ENCODE peak calls at places on chromosomes 7 and 10, in eight cellular contexts. One of them, this sample, is unnamed.

GRCh38 chr10:48579251-48579960 is 25.5 kb downstream of the ARHGAP22 start:
- DNase-seq in thoracic aorta: no peak
- DNase-seq in CD8-positive, alpha-beta T cell: no peak
- DNase-seq in fibroblast of the aortic adventitia: peak; percentile 84
- DNase-seq in heart right ventricle: no peak
- DNase-seq in stomach: no peak
- DNase-seq in BE2C: no peak
- DNase-seq in gastrocnemius medialis: no peak
- DNase-seq in this sample: peak; percentile 59

GRCh38 chr7:74087791-74088453 is 4.3 kb downstream of the LIMK1 start:
- DNase-seq in thoracic aorta: no peak
- DNase-seq in CD8-positive, alpha-beta T cell: no peak
- DNase-seq in fibroblast of the aortic adventitia: no peak
- DNase-seq in heart right ventricle: no peak
- DNase-seq in stomach: no peak
- DNase-seq in BE2C: no peak
- DNase-seq in gastrocnemius medialis: no peak
- DNase-seq in this sample: no peak

GRCh38 chr7:129012641-129013040 is 42.3 kb downstream of the TNPO3 start:
- DNase-seq in thoracic aorta: no peak
- DNase-seq in CD8-positive, alpha-beta T cell: no peak
- DNase-seq in fibroblast of the aortic adventitia: no peak
- DNase-seq in heart right ventricle: no peak
- DNase-seq in stomach: no peak
- DNase-seq in BE2C: no peak
- DNase-seq in gastrocnemius medialis: no peak
- DNase-seq in this sample: no peak

GRCh38 chr10:77164616-77165311 is 472.8 kb downstream of the KCNMA1 start:
- DNase-seq in thoracic aorta: no peak
- DNase-seq in CD8-positive, alpha-beta T cell: no peak
- DNase-seq in fibroblast of the aortic adventitia: peak; percentile 66
- DNase-seq in heart right ventricle: no peak
- DNase-seq in stomach: no peak
- DNase-seq in BE2C: no peak
- DNase-seq in gastrocnemius medialis: no peak
- DNase-seq in this sample: no peak

GRCh38 chr7:31056775-31057346 is 4.8 kb downstream of the ADCYAP1R1 start:
- DNase-seq in thoracic aorta: no peak
- DNase-seq in CD8-positive, alpha-beta T cell: no peak
- DNase-seq in fibroblast of the aortic adventitia: no peak
- DNase-seq in heart right ventricle: no peak
- DNase-seq in stomach: no peak
- DNase-seq in BE2C: no peak
- DNase-seq in gastrocnemius medialis: no peak
- DNase-seq in this sample: no peak

GRCh38 chr7:128974241-128974934 is 36.7 kb downstream of the IRF5 start:
- DNase-seq in thoracic aorta: no peak
- DNase-seq in CD8-positive, alpha-beta T cell: no peak
- DNase-seq in fibroblast of the aortic adventitia: peak; percentile 76
- DNase-seq in heart right ventricle: no peak
- DNase-seq in stomach: no peak
- DNase-seq in BE2C: no peak
- DNase-seq in gastrocnemius medialis: no peak
- DNase-seq in this sample: peak; percentile 20

GRCh38 chr7:22445140-22445722 is 54.8 kb downstream of the STEAP1B start:
- DNase-seq in thoracic aorta: no peak
- DNase-seq in CD8-positive, alpha-beta T cell: no peak
- DNase-seq in fibroblast of the aortic adventitia: peak; percentile 20
- DNase-seq in heart right ventricle: peak; percentile 86
- DNase-seq in stomach: peak; percentile 44
- DNase-seq in BE2C: peak; percentile 23
- DNase-seq in gastrocnemius medialis: peak; percentile 87
- DNase-seq in this sample: peak; percentile 59

GRCh38 chr7:2757904-2758672 is 70.1 kb downstream of the AMZ1 start:
- DNase-seq in thoracic aorta: no peak
- DNase-seq in CD8-positive, alpha-beta T cell: no peak
- DNase-seq in fibroblast of the aortic adventitia: peak; percentile 98
- DNase-seq in heart right ventricle: peak; percentile 43
- DNase-seq in stomach: no peak
- DNase-seq in BE2C: peak; percentile 78
- DNase-seq in gastrocnemius medialis: peak; percentile 57
- DNase-seq in this sample: peak; percentile 98

GRCh38 chr7:141685285-141686035 is 16.5 kb downstream of the DENND11 start:
- DNase-seq in thoracic aorta: no peak
- DNase-seq in CD8-positive, alpha-beta T cell: no peak
- DNase-seq in fibroblast of the aortic adventitia: no peak
- DNase-seq in heart right ventricle: no peak
- DNase-seq in stomach: no peak
- DNase-seq in BE2C: no peak
- DNase-seq in gastrocnemius medialis: peak; percentile 58
- DNase-seq in this sample: no peak

GRCh38 chr7:2288503-2288902 is 25.7 kb downstream of the SNX8 start:
- DNase-seq in thoracic aorta: no peak
- DNase-seq in CD8-positive, alpha-beta T cell: no peak
- DNase-seq in fibroblast of the aortic adventitia: no peak
- DNase-seq in heart right ventricle: no peak
- DNase-seq in stomach: no peak
- DNase-seq in BE2C: no peak
- DNase-seq in gastrocnemius medialis: no peak
- DNase-seq in this sample: no peak

GRCh38 chr7:101950450-101951119 is 133.2 kb downstream of the CUX1 start:
- DNase-seq in thoracic aorta: no peak
- DNase-seq in CD8-positive, alpha-beta T cell: no peak
- DNase-seq in fibroblast of the aortic adventitia: peak; percentile 82
- DNase-seq in heart right ventricle: no peak
- DNase-seq in stomach: no peak
- DNase-seq in BE2C: no peak
- DNase-seq in gastrocnemius medialis: no peak
- DNase-seq in this sample: peak; percentile 76

GRCh38 chr7:90192876-90193765 is 18.4 kb upstream of the STEAP2 start:
- DNase-seq in thoracic aorta: no peak
- DNase-seq in CD8-positive, alpha-beta T cell: no peak
- DNase-seq in fibroblast of the aortic adventitia: peak; percentile 30
- DNase-seq in heart right ventricle: no peak
- DNase-seq in stomach: no peak
- DNase-seq in BE2C: no peak
- DNase-seq in gastrocnemius medialis: no peak
- DNase-seq in this sample: peak; percentile 26

GRCh38 chr10:26448706-26449435 is 10.7 kb downstream of the APBB1IP start:
- DNase-seq in thoracic aorta: no peak
- DNase-seq in CD8-positive, alpha-beta T cell: peak; percentile 55
- DNase-seq in fibroblast of the aortic adventitia: no peak
- DNase-seq in heart right ventricle: no peak
- DNase-seq in stomach: no peak
- DNase-seq in BE2C: no peak
- DNase-seq in gastrocnemius medialis: no peak
- DNase-seq in this sample: no peak

GRCh38 chr10:114538544-114538906 is 119.5 kb downstream of the ABLIM1 start:
- DNase-seq in thoracic aorta: no peak
- DNase-seq in CD8-positive, alpha-beta T cell: peak; percentile 13
- DNase-seq in fibroblast of the aortic adventitia: no peak
- DNase-seq in heart right ventricle: no peak
- DNase-seq in stomach: peak; percentile 81
- DNase-seq in BE2C: no peak
- DNase-seq in gastrocnemius medialis: no peak
- DNase-seq in this sample: no peak

GRCh38 chr10:11533328-11533781 is 78.1 kb downstream of the USP6NL start:
- DNase-seq in thoracic aorta: no peak
- DNase-seq in CD8-positive, alpha-beta T cell: no peak
- DNase-seq in fibroblast of the aortic adventitia: peak; percentile 70
- DNase-seq in heart right ventricle: no peak
- DNase-seq in stomach: no peak
- DNase-seq in BE2C: no peak
- DNase-seq in gastrocnemius medialis: no peak
- DNase-seq in this sample: peak; percentile 53

GRCh38 chr10:119455609-119456434 is 86.7 kb downstream of the RGS10 start:
- DNase-seq in thoracic aorta: no peak
- DNase-seq in CD8-positive, alpha-beta T cell: no peak
- DNase-seq in fibroblast of the aortic adventitia: no peak
- DNase-seq in heart right ventricle: no peak
- DNase-seq in stomach: no peak
- DNase-seq in BE2C: no peak
- DNase-seq in gastrocnemius medialis: no peak
- DNase-seq in this sample: no peak
- H3K4me3 ChIP-seq in thoracic aorta: no peak overlapping the region
- H3K4me3 ChIP-seq in CD8-positive, alpha-beta T cell: no peak overlapping the region
- H3K4me3 ChIP-seq in fibroblast of the aortic adventitia: no peak overlapping the region
- H3K4me3 ChIP-seq in heart right ventricle: no peak overlapping the region
- H3K4me3 ChIP-seq in stomach: no peak overlapping the region
- H3K4me3 ChIP-seq in BE2C: no peak overlapping the region
- H3K4me3 ChIP-seq in gastrocnemius medialis: no peak overlapping the region
- H3K4me3 ChIP-seq in this sample: no peak overlapping the region

GRCh38 chr10:97599272-97599619 is 9.7 kb downstream of the C10orf62 start:
- DNase-seq in thoracic aorta: no peak
- DNase-seq in CD8-positive, alpha-beta T cell: no peak
- DNase-seq in fibroblast of the aortic adventitia: no peak
- DNase-seq in heart right ventricle: no peak
- DNase-seq in stomach: no peak
- DNase-seq in BE2C: no peak
- DNase-seq in gastrocnemius medialis: no peak
- DNase-seq in this sample: no peak

GRCh38 chr10:97597778-97598177 is 8.3 kb downstream of the C10orf62 start:
- DNase-seq in thoracic aorta: no peak
- DNase-seq in CD8-positive, alpha-beta T cell: no peak
- DNase-seq in fibroblast of the aortic adventitia: no peak
- DNase-seq in heart right ventricle: no peak
- DNase-seq in stomach: no peak
- DNase-seq in BE2C: no peak
- DNase-seq in gastrocnemius medialis: no peak
- DNase-seq in this sample: no peak

GRCh38 chr10:97598407-97599271 is 9.1 kb downstream of the C10orf62 start:
- DNase-seq in thoracic aorta: no peak
- DNase-seq in CD8-positive, alpha-beta T cell: no peak
- DNase-seq in fibroblast of the aortic adventitia: no peak
- DNase-seq in heart right ventricle: no peak
- DNase-seq in stomach: no peak
- DNase-seq in BE2C: no peak
- DNase-seq in gastrocnemius medialis: no peak
- DNase-seq in this sample: no peak

GRCh38 chr10:97593423-97593822 is 3.9 kb downstream of the C10orf62 start:
- DNase-seq in thoracic aorta: no peak
- DNase-seq in CD8-positive, alpha-beta T cell: no peak
- DNase-seq in fibroblast of the aortic adventitia: peak; percentile 65
- DNase-seq in heart right ventricle: no peak
- DNase-seq in stomach: no peak
- DNase-seq in BE2C: no peak
- DNase-seq in gastrocnemius medialis: no peak
- DNase-seq in this sample: peak; percentile 63

GRCh38 chr10:97596101-97597055 is 6.9 kb downstream of the C10orf62 start:
- DNase-seq in thoracic aorta: peak; percentile 63
- DNase-seq in CD8-positive, alpha-beta T cell: no peak
- DNase-seq in fibroblast of the aortic adventitia: peak; percentile 95
- DNase-seq in heart right ventricle: peak; percentile 79
- DNase-seq in stomach: no peak
- DNase-seq in BE2C: no peak
- DNase-seq in gastrocnemius medialis: peak; percentile 85
- DNase-seq in this sample: peak; percentile 62
- TF ChIP-seq CTCF in thoracic aorta: no peak
- TF ChIP-seq CTCF in CD8-positive, alpha-beta T cell: no peak
- TF ChIP-seq CTCF in fibroblast of the aortic adventitia: no peak
- TF ChIP-seq CTCF in heart right ventricle: no peak
- TF ChIP-seq CTCF in stomach: no peak
- TF ChIP-seq CTCF in BE2C: no peak
- TF ChIP-seq CTCF in gastrocnemius medialis: no peak
- TF ChIP-seq CTCF in this sample: no peak

DNA sequence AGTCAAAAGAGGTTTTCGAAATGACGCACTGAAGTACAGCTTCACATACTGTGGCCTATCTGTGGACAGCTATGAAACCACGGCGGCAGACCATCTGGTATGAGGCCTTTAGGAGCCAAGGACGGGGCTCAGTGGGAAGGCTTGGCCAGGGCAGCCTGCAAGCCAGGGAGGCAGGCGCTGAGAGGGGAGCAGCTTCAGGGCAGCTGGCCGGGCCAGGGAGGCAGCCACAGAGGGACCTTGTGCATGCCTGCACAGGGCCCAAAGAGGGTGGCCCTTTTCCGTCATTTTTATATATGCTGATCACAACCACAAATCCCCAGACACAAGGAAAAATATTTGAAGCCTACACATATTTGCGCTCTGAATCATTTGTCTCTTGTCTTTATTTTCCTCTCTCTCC is 13.5 kb downstream of the CALD1 start:
- DNase-seq in thoracic aorta: no peak
- DNase-seq in CD8-positive, alpha-beta T cell: no peak
- DNase-seq in fibroblast of the aortic adventitia: peak; percentile 39
- DNase-seq in heart right ventricle: peak; percentile 41
- DNase-seq in stomach: no peak
- DNase-seq in BE2C: no peak
- DNase-seq in gastrocnemius medialis: no peak
- DNase-seq in this sample: peak; percentile 92
- H3K4me3 ChIP-seq in thoracic aorta: peak overlapping the region; percentile 11
- H3K4me3 ChIP-seq in CD8-positive, alpha-beta T cell: no peak overlapping the region
- H3K4me3 ChIP-seq in fibroblast of the aortic adventitia: no peak overlapping the region
- H3K4me3 ChIP-seq in heart right ventricle: no peak overlapping the region
- H3K4me3 ChIP-seq in stomach: no peak overlapping the region
- H3K4me3 ChIP-seq in BE2C: no peak overlapping the region
- H3K4me3 ChIP-seq in gastrocnemius medialis: no peak overlapping the region
- H3K4me3 ChIP-seq in this sample: no peak overlapping the region

GRCh38 chr10:75845538-75845937 is 414.1 kb downstream of the LRMDA start:
- DNase-seq in thoracic aorta: no peak
- DNase-seq in CD8-positive, alpha-beta T cell: no peak
- DNase-seq in fibroblast of the aortic adventitia: no peak
- DNase-seq in heart right ventricle: no peak
- DNase-seq in stomach: no peak
- DNase-seq in BE2C: no peak
- DNase-seq in gastrocnemius medialis: no peak
- DNase-seq in this sample: no peak
- TF ChIP-seq CTCF in thoracic aorta: no peak
- TF ChIP-seq CTCF in CD8-positive, alpha-beta T cell: no peak
- TF ChIP-seq CTCF in fibroblast of the aortic adventitia: no peak
- TF ChIP-seq CTCF in heart right ventricle: no peak
- TF ChIP-seq CTCF in stomach: no peak
- TF ChIP-seq CTCF in BE2C: no peak
- TF ChIP-seq CTCF in gastrocnemius medialis: no peak
- TF ChIP-seq CTCF in this sample: no peak

GRCh38 chr7:29565982-29566746 is 2.5 kb downstream of the PRR15 start:
- DNase-seq in thoracic aorta: no peak
- DNase-seq in CD8-positive, alpha-beta T cell: no peak
- DNase-seq in fibroblast of the aortic adventitia: no peak
- DNase-seq in heart right ventricle: no peak
- DNase-seq in stomach: no peak
- DNase-seq in BE2C: no peak
- DNase-seq in gastrocnemius medialis: no peak
- DNase-seq in this sample: peak; percentile 24
- H3K4me3 ChIP-seq in thoracic aorta: peak overlapping the region; percentile 77
- H3K4me3 ChIP-seq in CD8-positive, alpha-beta T cell: no peak overlapping the region
- H3K4me3 ChIP-seq in fibroblast of the aortic adventitia: peak overlapping the region; percentile 73
- H3K4me3 ChIP-seq in heart right ventricle: peak overlapping the region; percentile 67
- H3K4me3 ChIP-seq in stomach: peak overlapping the region; percentile 46
- H3K4me3 ChIP-seq in BE2C: no peak overlapping the region
- H3K4me3 ChIP-seq in gastrocnemius medialis: peak overlapping the region; percentile 59
- H3K4me3 ChIP-seq in this sample: peak overlapping the region; percentile 61

This sample was measured in choroid plexus epithelial cell.